ENCODE peak calls at places on chromosomes 16 and 17, in eight cellular contexts. Z is dorsolateral prefrontal cortex; B is GM12878; X is IMR-90; U is OCI-LY7; G is HL-60; A is CD8-positive, alpha-beta memory T cell; W is ascending aorta. D is an unnamed sample.

GRCh38 chr17:31595666-31596381 is 204.3 kb downstream of the RAB11FIP4 start:
- DNase-seq in Z (no peak), B (no peak), X (no peak), U (no peak), G (no peak), A (no peak), W (peak), D (no peak)

GRCh38 chr16:20867585-20867984 is 32.6 kb downstream of the DCUN1D3 start:
- DNase-seq in Z (no peak), B (no peak), X (peak), U (no peak), G (no peak), A (no peak), W (no peak), D (no peak)

GRCh38 chr17:33137411-33137810 is 145.8 kb downstream of the SPACA3 start:
- DNase-seq in Z (no peak), B (no peak), X (no peak), U (no peak), G (no peak), A (no peak), W (no peak), D (no peak)

GRCh38 chr16:53714080-53715050 is 10.4 kb downstream of the FTO start:
- DNase-seq in Z (no peak), B (no peak), X (no peak), U (no peak), G (no peak), A (no peak), W (no peak), D (no peak)

GRCh38 chr16:70686376-70687171 is 721 bp upstream of the MTSS2 start:
- DNase-seq in Z (no peak), B (no peak), X (no peak), U (no peak), G (no peak), A (no peak), W (no peak), D (no peak)

GRCh38 chr16:89201467-89202377 is 1.4 kb upstream of the SLC22A31 start:
- DNase-seq in Z (no peak), B (no peak), X (peak), U (peak), G (no peak), A (peak), W (no peak), D (no peak)

GRCh38 chr16:73071131-73071940 is 23.4 kb upstream of the ZFHX3 start:
- DNase-seq in Z (no peak), B (no peak), X (no peak), U (no peak), G (no peak), A (no peak), W (peak), D (no peak)

GRCh38 chr16:79598341-79599181 is 2.0 kb downstream of the MAF start:
- DNase-seq in Z (peak), B (no peak), X (no peak), U (no peak), G (no peak), A (peak), W (peak), D (no peak)

GRCh38 chr17:55154101-55154500 is 110.7 kb upstream of the HLF start:
- DNase-seq in Z (no peak), B (no peak), X (no peak), U (no peak), G (no peak), A (no peak), W (no peak), D (no peak)

GRCh38 chr17:69130627-69131293 is 10.9 kb downstream of the ABCA6 start:
- DNase-seq in Z (no peak), B (no peak), X (no peak), U (no peak), G (no peak), A (no peak), W (no peak), D (no peak)

GRCh38 chr17:43356450-43356849 is 42.3 kb upstream of the ARL4D start:
- DNase-seq in Z (no peak), B (no peak), X (no peak), U (no peak), G (no peak), A (no peak), W (no peak), D (no peak)

GRCh38 chr17:37106049-37106448 is 157.3 kb downstream of the AATF start:
- DNase-seq in Z (no peak), B (no peak), X (no peak), U (no peak), G (no peak), A (no peak), W (no peak), D (no peak)

GRCh38 chr17:62043140-62043539 is 21.9 kb downstream of the MED13 start:
- DNase-seq in Z (no peak), B (no peak), X (no peak), U (no peak), G (no peak), A (no peak), W (no peak), D (no peak)

GRCh38 chr16:964696-965395 is 5.9 kb downstream of the LMF1 start:
- DNase-seq in Z (peak), B (no peak), X (no peak), U (no peak), G (no peak), A (peak), W (no peak), D (peak)
- H3K27ac ChIP-seq in Z (peak), B (no peak), X (no peak), U (no peak), G (no peak), A (no peak), W (no peak), D (peak)

GRCh38 chr17:57490446-57490845 is 234.1 kb downstream of the MSI2 start:
- DNase-seq in Z (no peak), B (no peak), X (no peak), U (no peak), G (no peak), A (no peak), W (no peak), D (no peak)
- H3K27ac ChIP-seq in Z (no peak), B (no peak), X (no peak), U (no peak), G (no peak), A (no peak), W (no peak), D (no peak)

GRCh38 chr17:81967244-81967532 is 6.2 kb upstream of the NOTUM start:
- DNase-seq in Z (no peak), B (no peak), X (no peak), U (no peak), G (no peak), A (no peak), W (no peak), D (no peak)
- H3K27ac ChIP-seq in Z (peak), B (no peak), X (no peak), U (peak), G (peak), A (no peak), W (no peak), D (peak)

GRCh38 chr16:81469710-81470481 is 25.3 kb downstream of the CMIP start:
- DNase-seq in Z (no peak), B (peak), X (no peak), U (peak), G (no peak), A (peak), W (no peak), D (no peak)

GRCh38 chr16:81468269-81468902 is 23.8 kb downstream of the CMIP start:
- DNase-seq in Z (no peak), B (no peak), X (no peak), U (no peak), G (no peak), A (no peak), W (no peak), D (no peak)

GRCh38 chr16:81470796-81471636 is 26.4 kb downstream of the CMIP start:
- DNase-seq in Z (no peak), B (no peak), X (no peak), U (no peak), G (no peak), A (no peak), W (no peak), D (no peak)

GRCh38 chr16:81467815-81468214 is 23.2 kb downstream of the CMIP start:
- DNase-seq in Z (no peak), B (no peak), X (no peak), U (no peak), G (no peak), A (no peak), W (no peak), D (no peak)

GRCh38 chr16:81469183-81469677 is 24.6 kb downstream of the CMIP start:
- DNase-seq in Z (no peak), B (no peak), X (no peak), U (no peak), G (no peak), A (no peak), W (no peak), D (no peak)
- H3K27ac ChIP-seq in Z (peak), B (peak), X (no peak), U (peak), G (peak), A (peak), W (no peak), D (peak)

DNA sequence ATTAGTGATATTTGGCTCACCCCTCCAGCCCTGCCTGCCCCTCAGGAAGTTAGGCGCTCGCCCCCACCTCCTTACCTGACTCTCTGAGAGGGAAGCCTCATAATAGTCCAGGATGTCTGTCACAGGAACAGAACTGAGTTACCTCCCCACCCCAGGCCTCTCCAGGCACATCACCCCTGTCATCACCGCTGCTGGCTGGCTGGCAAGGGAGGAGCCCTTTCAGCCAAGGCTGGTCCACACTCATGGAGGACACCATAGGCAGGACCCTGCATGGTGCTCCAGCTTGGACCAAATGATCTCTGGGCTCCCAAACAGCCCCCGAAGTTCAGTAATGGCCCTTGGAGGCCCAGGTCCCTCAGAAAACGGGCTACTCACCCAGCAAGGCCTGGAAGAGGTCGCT is 1.5 kb downstream of the DLG4 start:
- DNase-seq in Z (no peak), B (no peak), X (no peak), U (no peak), G (no peak), A (no peak), W (no peak), D (no peak)
- H3K27ac ChIP-seq in Z (peak), B (no peak), X (peak), U (peak), G (no peak), A (peak), W (peak), D (no peak)

GRCh38 chr16:27224271-27224737 is 21.0 kb downstream of the KDM8 start:
- DNase-seq in Z (no peak), B (no peak), X (no peak), U (no peak), G (no peak), A (no peak), W (no peak), D (no peak)

GRCh38 chr16:27223226-27223610 is 19.9 kb downstream of the KDM8 start:
- DNase-seq in Z (no peak), B (no peak), X (no peak), U (no peak), G (no peak), A (no peak), W (no peak), D (no peak)

GRCh38 chr16:27224741-27225300 is 21.5 kb downstream of the KDM8 start:
- DNase-seq in Z (no peak), B (no peak), X (no peak), U (no peak), G (no peak), A (no peak), W (no peak), D (no peak)

GRCh38 chr16:27222499-27223225 is 19.3 kb downstream of the KDM8 start:
- DNase-seq in Z (no peak), B (no peak), X (peak), U (no peak), G (no peak), A (no peak), W (no peak), D (no peak)

DNA sequence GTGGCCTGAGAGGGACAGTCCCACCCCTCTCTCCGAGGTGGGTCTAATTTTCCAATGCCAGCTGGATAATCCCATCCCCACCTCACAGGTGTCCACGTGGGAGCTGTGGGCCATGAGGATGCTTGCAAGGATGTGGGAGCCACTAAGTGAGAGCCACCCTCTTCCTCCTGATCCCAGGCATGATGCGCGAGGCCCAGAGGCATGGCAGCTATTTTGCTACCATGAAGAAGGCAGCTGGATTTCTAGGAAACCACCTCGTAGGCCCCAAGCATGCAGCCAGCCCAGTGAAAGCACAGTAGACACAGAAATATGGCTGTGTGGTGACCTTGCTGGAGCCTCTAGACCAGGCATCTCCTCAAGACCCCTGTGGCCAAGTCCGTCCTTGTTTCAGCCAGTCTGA is 20.4 kb downstream of the KDM8 start:
- DNase-seq in Z (no peak), B (no peak), X (no peak), U (no peak), G (no peak), A (no peak), W (no peak), D (no peak)
- H3K27ac ChIP-seq in Z (no peak), B (no peak), X (peak), U (no peak), G (no peak), A (no peak), W (no peak), D (no peak)